ENCODE peak calls at places on chromosome 15, in five cellular contexts. U is NT2/D1, I is stomach, J is mammary epithelial cell, Y is lung. P is an unnamed sample.

GRCh38 chr15:76234337-76234889 is 76.9 kb downstream of the ETFA start:
- DNase-seq in Y (no peak), U (peak; percentile 28), I (no peak), J (no peak), P (no peak)

GRCh38 chr15:70936326-70936725 is 43.7 kb downstream of the LRRC49 start:
- DNase-seq in J (no peak), U (no peak), Y (no peak), I (no peak), P (peak; percentile 14)

GRCh38 chr15:36126194-36126593 is 453.2 kb upstream of the CDIN1 start:
- DNase-seq in J (no peak), Y (no peak), U (no peak), I (no peak), P (no peak)

GRCh38 chr15:29124581-29125381 is 144.8 kb downstream of the NSMCE3 start:
- DNase-seq in J (peak; percentile 19), I (no peak), Y (no peak), U (no peak), P (no peak)

GRCh38 chr15:96431787-96432186 is 101.3 kb downstream of the NR2F2 start:
- DNase-seq in U (no peak), Y (no peak), I (no peak), J (no peak), P (no peak)

GRCh38 chr15:52567886-52568568 is 803 bp downstream of the ARPP19 start:
- DNase-seq in U (no peak), Y (peak; percentile 41), I (peak; percentile 48), J (peak; percentile 72), P (peak; percentile 71)

GRCh38 chr15:33766329-33766728 is 202.0 kb upstream of the CHRM5 start:
- DNase-seq in J (no peak), Y (no peak), U (no peak), I (no peak), P (no peak)

GRCh38 chr15:59456114-59456513 is 18.1 kb downstream of the FAM81A start:
- DNase-seq in Y (peak; percentile 46), J (peak; percentile 78), U (no peak), I (peak; percentile 87), P (peak; percentile 90)

GRCh38 chr15:40847225-40847961 is 3.5 kb downstream of the SPINT1 start:
- DNase-seq in U (peak; percentile 36), J (peak; percentile 65), I (peak; percentile 84), Y (peak; percentile 84), P (peak; percentile 82)

GRCh38 chr15:94083467-94083991 is 147.8 kb upstream of the MCTP2 start:
- DNase-seq in J (no peak), U (peak; percentile 25), I (no peak), Y (no peak), P (peak; percentile 57)

GRCh38 chr15:70029297-70029701 is 68.4 kb downstream of the TLE3 start:
- DNase-seq in U (no peak), Y (no peak), J (no peak), I (no peak), P (no peak)

GRCh38 chr15:38647683-38648082 is 83.1 kb upstream of the RASGRP1 start:
- DNase-seq in Y (no peak), U (no peak), I (no peak), J (peak; percentile 56), P (peak; percentile 74)

GRCh38 chr15:48300038-48300437 is 31.2 kb upstream of the DUT start:
- DNase-seq in J (no peak), I (no peak), Y (no peak), U (no peak), P (no peak)

GRCh38 chr15:71306538-71306937 is 191.3 kb downstream of the THSD4 start:
- DNase-seq in I (no peak), U (no peak), J (no peak), Y (no peak), P (no peak)

GRCh38 chr15:60005352-60006202 is 1.5 kb downstream of the FOXB1 start:
- DNase-seq in I (no peak), U (no peak), J (no peak), Y (no peak), P (no peak)

GRCh38 chr15:68354923-68355322 is 77.0 kb downstream of the ITGA11 start:
- DNase-seq in U (peak; percentile 36), I (no peak), Y (no peak), J (peak; percentile 93), P (peak; percentile 74)

GRCh38 chr15:74904190-74904805 is 2.4 kb downstream of the FAM219B start:
- DNase-seq in Y (no peak), I (no peak), J (no peak), U (no peak), P (no peak)

GRCh38 chr15:20409247-20409646 is 132.4 kb downstream of the GOLGA6L6 start:
- DNase-seq in I (no peak), Y (no peak), J (no peak), U (no peak), P (no peak)

GRCh38 chr15:101489236-101489632 is 273 bp downstream of the PCSK6 start:
- DNase-seq in Y (no peak), I (peak; percentile 60), J (no peak), U (peak; percentile 38), P (peak; percentile 67)

GRCh38 chr15:69755571-69756310 is 303.1 kb downstream of the RPLP1 start:
- DNase-seq in I (no peak), J (peak; percentile 12), U (no peak), Y (no peak), P (no peak)

GRCh38 chr15:49877117-49877860 is 241.7 kb downstream of the ATP8B4 start:
- DNase-seq in I (no peak), U (no peak), J (no peak), Y (no peak), P (peak; percentile 11)

GRCh38 chr15:40301467-40302179 is 6.1 kb downstream of the PLCB2 start:
- DNase-seq in I (no peak), J (no peak), Y (no peak), U (no peak), P (no peak)

GRCh38 chr15:74523982-74524381 is 17.0 kb upstream of the ARID3B start:
- DNase-seq in I (no peak), Y (no peak), U (no peak), J (peak; percentile 85), P (peak; percentile 77)

GRCh38 chr15:89912145-89912673 is 543 bp downstream of the ARPIN start:
- DNase-seq in U (no peak), Y (no peak), I (peak; percentile 49), J (no peak), P (peak; percentile 18)
- H3K4me3 ChIP-seq in U (peak overlapping the region; percentile 55), Y (peak overlapping the region; percentile 83), I (peak overlapping the region; percentile 78), J (peak overlapping the region; percentile 33), P (peak overlapping the region; percentile 65)

GRCh38 chr15:78263907-78264303 is 457 bp upstream of the DNAJA4 start:
- DNase-seq in I (peak; percentile 35), U (no peak), Y (no peak), J (no peak), P (no peak)
- H3K4me3 ChIP-seq in I (peak overlapping the region; percentile 60), U (no peak overlapping the region), Y (peak overlapping the region; percentile 65), J (no peak overlapping the region), P (no peak overlapping the region)

DNA sequence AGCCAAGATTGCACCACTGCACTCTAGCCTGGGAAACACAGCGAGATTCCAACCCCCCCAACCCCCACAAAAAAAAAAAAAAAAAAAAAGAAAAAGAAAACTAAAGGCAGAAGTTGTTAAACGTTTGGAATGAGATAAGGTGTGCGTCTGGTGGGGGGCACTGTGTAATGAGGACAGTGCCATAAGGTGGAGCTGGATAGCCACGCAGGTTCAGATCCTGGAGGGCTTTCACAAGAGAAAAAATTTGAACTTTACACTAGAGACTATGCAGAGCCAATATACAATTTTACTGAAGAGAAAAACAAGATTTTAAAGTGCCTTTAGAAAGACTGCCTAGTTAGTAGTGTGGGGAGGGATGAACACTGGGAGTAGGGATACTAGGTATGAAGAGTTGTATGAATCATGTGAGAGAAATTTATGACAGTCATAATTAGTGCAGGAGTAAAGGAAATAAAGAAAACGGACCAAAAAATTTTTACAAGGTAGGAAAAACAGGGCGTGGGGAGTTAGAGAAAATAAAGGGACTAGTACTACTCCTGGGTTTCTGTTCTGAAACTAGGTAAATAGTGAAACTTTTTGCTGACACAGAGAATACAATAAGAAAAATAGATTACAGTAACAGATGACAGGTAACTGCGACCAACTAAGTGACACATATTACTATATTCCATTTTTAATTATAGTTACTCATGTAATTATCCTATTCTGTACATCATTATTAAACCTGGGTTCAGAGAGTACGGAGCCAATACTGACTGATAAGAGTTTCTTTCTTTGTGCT is 108.1 kb downstream of the PEAK1 start:
- DNase-seq in I (no peak), U (no peak), J (peak; percentile 39), Y (no peak), P (peak; percentile 40)
- H3K4me3 ChIP-seq in I (no peak overlapping the region), U (no peak overlapping the region), J (no peak overlapping the region), Y (no peak overlapping the region), P (no peak overlapping the region)

DNA sequence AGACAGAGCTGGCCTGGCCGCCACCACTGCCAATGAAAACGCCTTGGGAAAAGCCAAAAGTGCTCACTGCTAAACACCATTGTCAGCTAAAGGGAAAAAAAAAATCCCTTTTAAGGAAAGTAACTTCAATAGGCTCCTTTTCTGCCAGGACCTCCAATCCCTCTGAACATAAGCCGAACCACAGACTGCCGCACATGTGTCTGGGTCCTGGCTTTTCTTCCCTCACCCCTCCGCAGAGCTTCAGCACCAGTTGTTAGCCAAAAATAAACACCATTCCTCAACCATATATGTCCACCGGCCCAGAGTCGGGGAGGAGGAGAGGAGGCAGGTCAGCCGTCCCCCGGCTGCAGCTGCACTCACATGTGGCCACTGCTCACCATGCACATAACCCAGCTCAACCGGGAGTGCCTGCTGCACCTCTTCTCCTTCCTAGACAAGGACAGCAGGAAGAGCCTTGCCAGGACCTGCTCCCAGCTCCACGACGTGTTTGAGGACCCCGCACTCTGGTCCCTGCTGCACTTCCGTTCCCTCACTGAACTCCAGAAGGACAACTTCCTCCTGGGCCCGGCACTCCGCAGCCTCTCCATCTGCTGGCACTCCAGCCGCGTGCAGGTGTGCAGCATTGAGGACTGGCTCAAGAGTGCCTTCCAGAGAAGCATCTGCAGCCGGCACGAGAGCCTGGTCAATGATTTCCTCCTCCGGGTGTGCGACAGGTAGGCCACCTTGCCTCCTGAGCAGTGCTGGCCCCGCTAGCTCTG is at the start of gene FBXL22:
- DNase-seq in Y (no peak), I (no peak), U (no peak), J (no peak), P (no peak)
- H3K4me3 ChIP-seq in Y (peak within 1 kb of the TSS; percentile 6), I (peak within 1 kb of the TSS; percentile 68), U (no peak within 1 kb of the TSS), J (no peak within 1 kb of the TSS), P (no peak within 1 kb of the TSS)